ENCODE peak calls at places on chromosomes 3 and 15, in five cellular contexts. L is CD4-positive, alpha-beta memory T cell; I is GM23248; A is IMR-90; F is effector memory CD4-positive, alpha-beta T cell. C is an unnamed sample.

GRCh38 chr3:139388961-139389551 is 391 bp downstream of the COPB2 start:
- DNase-seq in I (peak), A (no peak), F (peak), L (peak), C (no peak)

GRCh38 chr15:36186376-36186775 is 393.1 kb upstream of the CDIN1 start:
- DNase-seq in F (no peak), I (no peak), L (no peak), A (no peak), C (no peak)

GRCh38 chr3:104564045-104564643 is 802.6 kb upstream of the ALCAM start:
- DNase-seq in I (peak), A (peak), L (peak), F (peak), C (peak)

GRCh38 chr15:67794832-67795574 is 30.3 kb upstream of the SKOR1 start:
- DNase-seq in F (no peak), I (no peak), L (no peak), A (no peak), C (no peak)

GRCh38 chr3:136929984-136930671 is 27.7 kb upstream of the IL20RB start:
- DNase-seq in A (peak), I (peak), F (no peak), L (no peak), C (no peak)

GRCh38 chr3:125102470-125102869 is 46.7 kb upstream of the HEG1 start:
- DNase-seq in L (no peak), A (no peak), F (no peak), I (no peak), C (no peak)

GRCh38 chr3:187062526-187063177 is 76.6 kb downstream of the RPL39L start:
- DNase-seq in L (no peak), A (peak), I (peak), F (no peak), C (no peak)

GRCh38 chr3:5646030-5646368 is 458.5 kb downstream of the EDEM1 start:
- DNase-seq in L (no peak), I (no peak), F (no peak), A (no peak), C (peak)

GRCh38 chr3:134201201-134202130 is 49.2 kb downstream of the RYK start:
- DNase-seq in A (peak), I (peak), F (no peak), L (no peak), C (no peak)

GRCh38 chr3:185558395-185558794 is 6.0 kb upstream of the LIPH start:
- DNase-seq in L (no peak), F (no peak), A (no peak), I (peak), C (no peak)
- H3K4me3 ChIP-seq in L (no peak), F (no peak), A (no peak), I (no peak), C (no peak)

DNA sequence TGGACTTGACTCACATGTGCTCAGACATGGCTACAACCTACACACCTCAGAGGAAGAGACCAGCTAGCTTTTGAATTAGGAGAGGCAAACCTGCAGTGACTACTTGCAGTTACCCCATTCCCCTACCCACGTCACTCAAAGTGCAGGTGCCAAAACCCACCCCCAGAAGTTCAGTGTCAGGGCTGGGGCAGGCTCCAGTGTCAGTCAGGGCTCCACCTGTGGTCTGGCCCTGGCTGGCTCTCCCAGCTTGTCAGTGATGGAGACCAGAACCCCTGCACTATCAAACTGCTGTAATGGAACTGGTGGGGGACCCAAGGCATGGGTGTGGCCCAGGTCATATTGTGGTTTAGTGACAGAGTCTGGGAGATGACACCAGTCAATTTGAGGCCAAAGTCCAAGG is 32.6 kb upstream of the SLC41A3 start:
- DNase-seq in I (no peak), F (no peak), A (no peak), L (no peak), C (no peak)
- H3K4me3 ChIP-seq in I (no peak), F (no peak), A (no peak), L (no peak), C (no peak)

DNA sequence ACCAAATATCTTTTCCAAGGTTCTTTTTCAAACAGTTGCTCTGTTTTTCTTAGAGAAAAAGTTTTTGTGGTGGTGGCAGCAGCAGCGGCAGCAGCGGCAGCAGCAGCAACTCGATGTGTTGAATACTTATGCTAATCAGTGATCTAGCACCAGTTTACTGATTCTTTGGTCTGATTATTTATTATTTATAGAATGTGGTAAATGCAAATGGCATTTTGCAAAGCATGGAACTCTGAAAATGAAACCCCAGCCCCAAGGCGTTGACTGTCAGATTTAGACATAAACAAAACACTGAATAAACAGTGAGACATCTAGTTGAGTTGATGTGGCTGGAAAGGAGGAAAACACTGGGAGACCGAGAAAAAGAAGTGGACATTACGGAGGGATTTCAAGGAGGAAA is 88.7 kb downstream of the GTPBP8 start:
- DNase-seq in I (no peak), A (peak), F (no peak), L (no peak), C (no peak)
- H3K4me3 ChIP-seq in I (peak), A (peak), F (no peak), L (no peak), C (no peak)

GRCh38 chr3:113214917-113215595 is 3.7 kb downstream of the BOC start:
- DNase-seq in F (no peak), I (peak), A (peak), L (no peak), C (no peak)
- H3K4me3 ChIP-seq in F (no peak), I (peak), A (no peak), L (no peak), C (no peak)

C was measured in Jurkat, Clone E6-1.